ENCODE peak calls at places on chromosome 6, in seven cellular contexts. T is stimulated activated CD4-positive, alpha-beta T cell treated with anti-CD3 and anti-CD28 coated beads, Interleukin-2, amount 100 ng/mL, for 24 hours; J is lower leg skin; K is Karpas-422; A is GM23338; I is D341Med; Y is right cardiac atrium. E is an unnamed sample.

GRCh38 chr6:29696147-29697129 is 15.5 kb upstream of the ZFP57 start:
- DNase-seq in T (peak), J (no peak), K (peak), A (peak), I (no peak), Y (no peak), E (no peak)

GRCh38 chr6:115675443-115675842 is 385.2 kb downstream of the FRK start:
- DNase-seq in T (no peak), J (no peak), K (no peak), A (no peak), I (no peak), Y (no peak), E (no peak)

GRCh38 chr6:100883347-100883746 is 2.2 kb upstream of the ASCC3 start:
- DNase-seq in T (no peak), J (no peak), K (no peak), A (peak), I (no peak), Y (no peak), E (no peak)

GRCh38 chr6:149324428-149324827 is 6.9 kb downstream of the TAB2 start:
- DNase-seq in T (no peak), J (no peak), K (no peak), A (no peak), I (no peak), Y (no peak), E (no peak)

GRCh38 chr6:90406142-90406794 is 109.6 kb upstream of the BACH2 start:
- DNase-seq in T (no peak), J (no peak), K (no peak), A (no peak), I (no peak), Y (no peak), E (no peak)

GRCh38 chr6:107321793-107322192 is 137.6 kb downstream of the PDSS2 start:
- DNase-seq in T (no peak), J (no peak), K (no peak), A (no peak), I (no peak), Y (no peak), E (no peak)

GRCh38 chr6:116945809-116946208 is 68.8 kb downstream of the RFX6 start:
- DNase-seq in T (no peak), J (no peak), K (no peak), A (no peak), I (no peak), Y (no peak), E (no peak)

GRCh38 chr6:13431861-13432465 is 55.4 kb downstream of the GFOD1 start:
- DNase-seq in T (peak), J (no peak), K (no peak), A (no peak), I (no peak), Y (no peak), E (peak)

GRCh38 chr6:4987427-4987826 is 16.4 kb downstream of the RPP40 start:
- DNase-seq in T (no peak), J (no peak), K (no peak), A (no peak), I (no peak), Y (no peak), E (no peak)

GRCh38 chr6:4446982-4447381 is 311.6 kb upstream of the ECI2 start:
- DNase-seq in T (no peak), J (no peak), K (no peak), A (no peak), I (no peak), Y (no peak), E (no peak)

GRCh38 chr6:69926745-69927144 is 60.4 kb downstream of the COL19A1 start:
- DNase-seq in T (no peak), J (no peak), K (no peak), A (no peak), I (no peak), Y (no peak), E (no peak)

GRCh38 chr6:41027799-41028617 is 11.0 kb downstream of the UNC5CL start:
- DNase-seq in T (peak), J (peak), K (peak), A (peak), I (peak), Y (peak), E (peak)

GRCh38 chr6:53795702-53796450 is 1.1 kb downstream of the LRRC1 start:
- DNase-seq in T (peak), J (peak), K (no peak), A (peak), I (peak), Y (peak), E (peak)

GRCh38 chr6:167005350-167006159 is 6.4 kb downstream of the CEP43 start:
- DNase-seq in T (no peak), J (no peak), K (no peak), A (no peak), I (no peak), Y (peak), E (no peak)

GRCh38 chr6:78436335-78436734 is 431.0 kb upstream of the IRAK1BP1 start:
- DNase-seq in T (no peak), J (no peak), K (no peak), A (peak), I (no peak), Y (no peak), E (no peak)

GRCh38 chr6:126064994-126065401 is 78.7 kb downstream of the TRMT11 start:
- DNase-seq in T (no peak), J (no peak), K (no peak), A (no peak), I (no peak), Y (no peak), E (no peak)

GRCh38 chr6:107867302-107867615 is 43.1 kb upstream of the SCML4 start:
- DNase-seq in T (no peak), J (no peak), K (no peak), A (peak), I (no peak), Y (no peak), E (no peak)

GRCh38 chr6:26316291-26316690 is 48.7 kb upstream of the BTN3A2 start:
- DNase-seq in T (no peak), J (no peak), K (no peak), A (no peak), I (no peak), Y (no peak), E (no peak)

E was measured in stimulated activated effector memory CD8-positive, alpha-beta T cell treated with anti-CD3 and anti-CD28 coated beads, Interleukin-12 subunit alpha, Interleukin-12 subunit beta, amount 100 ng/mL, for 72 hours.